ENCODE peak calls at places on chromosomes 16 and 17, in seven cellular contexts. U is A549, S is GM12878, T is uterus, O is heart left ventricle, Q is K562, C is spleen. G is an unnamed sample.

GRCh38 chr16:87742781-87743490 is 22.9 kb downstream of the KLHDC4 start:
- DNase-seq in U (no peak), S (no peak), T (no peak), O (no peak), Q (no peak), C (no peak), G (no peak)

GRCh38 chr16:30841332-30841731 is 52.5 kb downstream of the BCL7C start:
- DNase-seq in U (no peak), S (no peak), T (no peak), O (no peak), Q (no peak), C (no peak), G (no peak)

GRCh38 chr17:82129095-82129494 is 31.1 kb upstream of the FASN start:
- DNase-seq in U (no peak), S (no peak), T (no peak), O (no peak), Q (peak), C (no peak), G (no peak)

GRCh38 chr17:5780476-5780875 is 196.2 kb upstream of the NLRP1 start:
- DNase-seq in U (no peak), S (no peak), T (no peak), O (no peak), Q (peak), C (no peak), G (no peak)

GRCh38 chr17:75753193-75753513 is 11.8 kb downstream of the GALK1 start:
- DNase-seq in U (no peak), S (no peak), T (no peak), O (no peak), Q (no peak), C (no peak), G (no peak)

GRCh38 chr17:34633760-34634159 is 54.4 kb downstream of the TMEM132E start:
- DNase-seq in U (no peak), S (no peak), T (no peak), O (no peak), Q (no peak), C (no peak), G (no peak)

GRCh38 chr17:4919511-4920047 is 12.5 kb upstream of the GP1BA start:
- DNase-seq in U (no peak), S (no peak), T (no peak), O (no peak), Q (no peak), C (no peak), G (no peak)

GRCh38 chr16:85083051-85083639 is 29.1 kb downstream of the CIBAR2 start:
- DNase-seq in U (no peak), S (no peak), T (no peak), O (no peak), Q (no peak), C (no peak), G (no peak)

GRCh38 chr16:2675021-2675420 is 7.3 kb upstream of the KCTD5 start:
- DNase-seq in U (no peak), S (no peak), T (no peak), O (no peak), Q (no peak), C (no peak), G (peak)

GRCh38 chr16:89155851-89156739 is 15.5 kb upstream of the CDH15 start:
- DNase-seq in U (no peak), S (no peak), T (no peak), O (no peak), Q (no peak), C (no peak), G (no peak)

GRCh38 chr16:89554343-89554742 is 6.1 kb upstream of the RPL13 start:
- DNase-seq in U (no peak), S (no peak), T (no peak), O (no peak), Q (no peak), C (no peak), G (no peak)

GRCh38 chr17:36545465-36546417 is 1.0 kb downstream of the GGNBP2 start:
- DNase-seq in U (peak), S (peak), T (peak), O (peak), Q (peak), C (peak), G (peak)

GRCh38 chr16:85662036-85662812 is 26.5 kb downstream of the GINS2 start:
- DNase-seq in U (no peak), S (no peak), T (no peak), O (peak), Q (no peak), C (peak), G (peak)

GRCh38 chr16:84029297-84030096 is 13.1 kb downstream of the SLC38A8 start:
- DNase-seq in U (no peak), S (no peak), T (no peak), O (no peak), Q (no peak), C (no peak), G (no peak)

GRCh38 chr16:85430523-85431381 is 182.4 kb upstream of the GSE1 start:
- DNase-seq in U (no peak), S (no peak), T (peak), O (peak), Q (no peak), C (peak), G (peak)

GRCh38 chr17:41667280-41668008 is 21.2 kb upstream of the EIF1 start:
- DNase-seq in U (no peak), S (no peak), T (no peak), O (peak), Q (no peak), C (peak), G (peak)

GRCh38 chr17:28878981-28879380 is 18.6 kb downstream of the FLOT2 start:
- DNase-seq in U (peak), S (no peak), T (no peak), O (no peak), Q (peak), C (no peak), G (no peak)

GRCh38 chr16:7268182-7268581 is 64.5 kb upstream of the RBFOX1 start:
- DNase-seq in U (peak), S (no peak), T (no peak), O (no peak), Q (peak), C (no peak), G (no peak)

GRCh38 chr17:38442548-38442947 is 14.3 kb downstream of the ARHGAP23 start:
- DNase-seq in U (no peak), S (no peak), T (peak), O (peak), Q (no peak), C (no peak), G (no peak)

GRCh38 chr16:31064882-31065461 is 9.1 kb downstream of the ZNF668 start:
- DNase-seq in U (peak), S (no peak), T (peak), O (peak), Q (no peak), C (no peak), G (peak)

GRCh38 chr17:7886227-7887037 is 2.2 kb upstream of the CHD3 start:
- DNase-seq in U (peak), S (no peak), T (peak), O (no peak), Q (peak), C (no peak), G (peak)

GRCh38 chr17:15508466-15508865 is 41.0 kb upstream of the CDRT4 start:
- DNase-seq in U (no peak), S (no peak), T (no peak), O (no peak), Q (no peak), C (no peak), G (no peak)

GRCh38 chr17:35433075-35433894 is 985 bp upstream of the SLFN12 start:
- DNase-seq in U (peak), S (peak), T (peak), O (peak), Q (peak), C (peak), G (peak)

GRCh38 chr17:9363440-9364350 is 211.9 kb downstream of the STX8 start:
- DNase-seq in U (no peak), S (no peak), T (no peak), O (no peak), Q (no peak), C (no peak), G (no peak)

GRCh38 chr16:46883353-46883689 is 841 bp upstream of the GPT2 start:
- DNase-seq in U (no peak), S (no peak), T (no peak), O (no peak), Q (no peak), C (no peak), G (no peak)
- H3K27ac ChIP-seq in U (peak), S (no peak), T (no peak), O (no peak), Q (peak), C (peak), G (peak)

GRCh38 chr16:51420247-51420646 is 269.2 kb upstream of the SALL1 start:
- DNase-seq in U (no peak), S (no peak), T (no peak), O (no peak), Q (no peak), C (no peak), G (no peak)
- TF ChIP-seq POLR2A in U (no peak), S (no peak), T (no peak), O (no peak), Q (no peak), C (no peak), G (no peak)

DNA sequence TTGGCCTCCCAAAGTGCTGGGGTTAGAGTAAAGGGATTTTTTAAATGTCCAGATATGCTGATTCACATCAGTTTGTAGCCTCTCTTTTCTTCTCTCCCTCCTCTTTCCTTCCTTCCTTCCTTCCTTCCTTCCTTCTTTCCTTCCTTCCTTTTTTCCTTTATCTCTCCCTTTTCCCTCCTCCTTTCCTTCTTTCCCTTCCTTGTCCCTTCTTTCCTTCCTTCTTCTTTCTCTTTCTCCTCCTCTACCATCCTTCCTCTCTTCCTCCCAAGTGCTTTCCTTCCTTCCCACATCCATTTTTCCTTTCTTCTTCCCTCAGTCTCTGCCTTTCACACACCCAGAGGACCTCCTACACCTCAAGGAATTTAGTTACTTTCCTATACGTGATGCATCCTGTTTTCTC is 671.8 kb downstream of the HS3ST4 start:
- DNase-seq in U (no peak), S (no peak), T (no peak), O (no peak), Q (no peak), C (no peak), G (no peak)
- H3K27ac ChIP-seq in U (no peak), S (no peak), T (no peak), O (no peak), Q (no peak), C (no peak), G (no peak)

DNA sequence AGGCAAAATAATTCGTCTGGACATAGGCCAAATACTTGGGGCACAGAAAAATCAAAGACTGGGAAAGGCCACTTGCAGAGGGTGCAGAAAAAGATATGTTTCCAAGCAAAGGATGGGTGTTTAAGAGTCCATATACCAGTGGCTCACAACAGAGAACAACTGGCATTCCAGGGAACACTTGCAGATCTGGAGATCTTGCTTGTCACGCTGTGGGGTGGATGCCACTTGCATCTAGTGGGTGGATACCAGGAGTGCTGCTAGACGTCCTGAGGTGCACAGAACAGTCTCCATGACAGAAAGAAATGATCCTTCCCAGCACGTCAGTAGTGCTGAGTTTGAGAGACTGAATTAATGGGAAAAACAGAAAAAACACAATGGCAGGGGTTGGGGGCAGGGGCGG is 8.4 kb downstream of the CBX8 start:
- DNase-seq in U (no peak), S (no peak), T (no peak), O (peak), Q (no peak), C (peak), G (no peak)
- TF ChIP-seq POLR2A in U (no peak), S (no peak), T (no peak), O (no peak), Q (no peak), C (no peak), G (no peak)

DNA sequence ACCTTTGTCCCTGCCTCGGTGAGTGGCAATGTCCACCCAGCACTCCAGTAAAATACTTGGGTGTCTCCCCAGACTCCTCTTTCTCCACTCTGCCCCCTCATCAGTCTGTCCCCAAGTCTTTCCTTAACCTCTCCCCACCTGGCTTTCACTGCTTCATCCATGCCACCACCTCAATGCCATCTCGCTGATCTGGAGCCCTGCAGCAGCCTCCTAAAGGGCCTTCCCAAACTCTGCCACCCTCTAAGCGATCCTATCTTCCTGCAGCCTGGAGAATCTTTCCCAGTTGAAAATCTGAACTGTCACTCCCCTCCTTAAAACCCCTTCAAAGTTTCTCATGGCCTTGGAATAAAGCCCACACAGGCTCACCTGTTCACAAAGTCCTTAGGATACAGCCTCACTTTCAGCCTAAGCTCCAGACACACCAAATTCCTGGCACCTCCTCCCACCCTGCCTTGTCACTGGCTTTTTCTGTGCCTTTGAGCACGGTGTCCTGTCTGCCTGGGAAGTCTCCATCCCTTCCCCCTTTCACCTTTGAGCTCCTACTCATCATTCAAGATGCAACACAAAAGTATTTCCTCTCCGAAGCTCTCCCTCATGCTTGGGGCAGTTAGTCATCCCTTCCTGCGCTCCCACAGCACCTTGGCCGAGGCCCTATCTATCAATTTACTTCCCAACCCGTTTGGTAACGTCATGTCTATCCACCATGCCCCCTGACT is 2.8 kb downstream of the WNK4 start:
- DNase-seq in U (peak), S (no peak), T (no peak), O (no peak), Q (no peak), C (no peak), G (no peak)
- H3K27ac ChIP-seq in U (peak), S (no peak), T (no peak), O (no peak), Q (no peak), C (no peak), G (no peak)

DNA sequence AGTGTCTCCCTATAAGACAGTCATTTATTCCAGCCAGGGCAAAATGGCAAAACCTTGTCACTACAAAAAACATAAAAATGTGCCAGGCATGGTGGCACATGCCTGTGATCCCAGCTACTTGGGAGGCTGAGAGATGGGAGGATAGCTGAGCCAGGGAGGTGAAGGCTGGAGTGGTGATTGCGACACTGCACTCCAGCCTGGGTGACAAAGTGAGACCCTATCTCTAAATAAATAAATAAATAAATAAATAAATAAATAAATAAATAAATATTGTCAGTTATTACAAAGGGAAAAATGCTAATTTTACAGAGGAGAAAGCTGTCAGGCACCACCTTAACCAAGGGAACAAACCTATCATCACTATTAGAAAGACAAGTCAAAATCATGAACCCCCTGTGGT is 75.5 kb downstream of the STH start:
- DNase-seq in U (no peak), S (no peak), T (no peak), O (no peak), Q (no peak), C (no peak), G (no peak)
- TF ChIP-seq POLR2A in U (no peak), S (no peak), T (no peak), O (no peak), Q (no peak), C (no peak), G (no peak)

GRCh38 chr16:5188318-5189025 is 90.9 kb upstream of the EEF2KMT start:
- DNase-seq in U (no peak), S (no peak), T (no peak), O (no peak), Q (no peak), C (no peak), G (no peak)
- H3K27ac ChIP-seq in U (no peak), S (no peak), T (no peak), O (no peak), Q (no peak), C (no peak), G (no peak)

G was measured in sigmoid colon.